ENCODE peak calls at places on chromosomes 5 and 9, in nine cellular contexts. D is A549, F is K562, W is sigmoid colon, R is tibial nerve, Y is SK-N-SH, E is transverse colon, I is HepG2, G is stomach. A is an unnamed sample.

GRCh38 chr9:109232449-109232848 is 65.4 kb upstream of the FRRS1L start:
- DNase-seq in D (no peak), F (no peak), W (no peak), R (no peak), Y (no peak), E (no peak), I (no peak), G (no peak), A (no peak)

GRCh38 chr5:151123897-151124751 is 33.5 kb downstream of the ANXA6 start:
- DNase-seq in D (peak; percentile 20), F (no peak), W (peak; percentile 82), R (no peak), Y (no peak), E (peak; percentile 70), I (no peak), G (peak; percentile 85), A (peak; percentile 55)

GRCh38 chr5:3428355-3428754 is 167.3 kb upstream of the IRX1 start:
- DNase-seq in D (no peak), F (no peak), W (no peak), R (no peak), Y (no peak), E (no peak), I (no peak), G (no peak), A (no peak)

GRCh38 chr5:65919773-65920172 is 6.6 kb upstream of the ERBIN start:
- DNase-seq in D (no peak), F (no peak), W (no peak), R (no peak), Y (no peak), E (no peak), I (no peak), G (no peak), A (no peak)

GRCh38 chr5:137651022-137651421 is 84.9 kb downstream of the KLHL3 start:
- DNase-seq in D (no peak), F (no peak), W (no peak), R (no peak), Y (no peak), E (no peak), I (no peak), G (no peak), A (no peak)

GRCh38 chr5:83368317-83368716 is 103.2 kb upstream of the VCAN start:
- DNase-seq in D (no peak), F (no peak), W (no peak), R (no peak), Y (no peak), E (no peak), I (no peak), G (no peak), A (no peak)

GRCh38 chr5:119368238-119368630 is 12.4 kb downstream of the TNFAIP8 start:
- DNase-seq in D (no peak), F (no peak), W (no peak), R (no peak), Y (no peak), E (no peak), I (no peak), G (no peak), A (no peak)

GRCh38 chr5:82162568-82162967 is 115.6 kb downstream of the RPS23 start:
- DNase-seq in D (no peak), F (no peak), W (no peak), R (no peak), Y (no peak), E (no peak), I (no peak), G (no peak), A (no peak)

GRCh38 chr5:175902013-175902412 is 30.6 kb downstream of the CPLX2 start:
- DNase-seq in D (no peak), F (no peak), W (no peak), R (no peak), Y (no peak), E (no peak), I (no peak), G (no peak), A (no peak)

GRCh38 chr9:137461663-137462395 is 2.7 kb upstream of the NSMF start:
- DNase-seq in D (peak; percentile 59), F (peak; percentile 92), W (peak; percentile 73), R (no peak), Y (no peak), E (peak; percentile 76), I (no peak), G (peak; percentile 66), A (peak; percentile 44)

GRCh38 chr5:14190194-14191164 is 47.3 kb downstream of the TRIO start:
- DNase-seq in D (peak; percentile 85), F (no peak), W (no peak), R (no peak), Y (no peak), E (no peak), I (no peak), G (no peak), A (no peak)

GRCh38 chr9:70609542-70610286 is 195.3 kb upstream of the KLF9 start:
- DNase-seq in D (no peak), F (no peak), W (peak; percentile 89), R (peak; percentile 33), Y (no peak), E (peak; percentile 21), I (no peak), G (no peak), A (peak; percentile 53)

GRCh38 chr5:167361841-167362240 is 929.6 kb upstream of the WWC1 start:
- DNase-seq in D (no peak), F (no peak), W (no peak), R (no peak), Y (no peak), E (no peak), I (no peak), G (no peak), A (no peak)

GRCh38 chr5:179120421-179120861 is 60.3 kb downstream of the ZNF354C start:
- DNase-seq in D (no peak), F (no peak), W (no peak), R (no peak), Y (no peak), E (no peak), I (no peak), G (peak; percentile 16), A (no peak)

GRCh38 chr5:169875091-169875727 is 105.1 kb downstream of the INSYN2B start:
- DNase-seq in D (no peak), F (no peak), W (no peak), R (no peak), Y (no peak), E (no peak), I (no peak), G (no peak), A (no peak)

DNA sequence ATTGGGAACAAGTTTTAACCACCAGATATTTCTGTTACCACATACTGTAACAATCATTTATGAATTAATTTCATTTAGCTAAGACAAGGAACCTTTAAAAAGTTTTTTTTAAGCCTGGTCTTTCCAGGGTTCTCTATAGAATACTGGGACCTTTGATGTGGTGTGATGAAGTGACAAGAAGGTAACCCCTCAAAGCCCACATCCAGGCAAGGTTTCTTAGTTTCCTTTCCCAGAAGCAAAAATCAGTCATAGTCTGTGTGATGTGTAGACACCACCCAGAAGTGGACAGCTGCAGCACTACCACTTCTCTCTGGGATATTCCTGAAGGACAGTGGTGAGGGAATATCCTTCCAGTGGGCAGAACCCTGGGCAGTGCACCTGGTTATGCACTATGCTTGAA is 115.7 kb downstream of the TTC39B start:
- DNase-seq in D (no peak), F (no peak), W (no peak), R (no peak), Y (no peak), E (no peak), I (no peak), G (no peak), A (no peak)
- H3K4me3 ChIP-seq in D (no peak overlapping the region), F (no peak overlapping the region), W (no peak overlapping the region), R (no peak overlapping the region), Y (no peak overlapping the region), E (no peak overlapping the region), I (no peak overlapping the region), G (no peak overlapping the region), A (no peak overlapping the region)

GRCh38 chr9:107740088-107740980 is 250.8 kb upstream of the KLF4 start:
- DNase-seq in D (no peak), F (no peak), W (no peak), R (no peak), Y (no peak), E (no peak), I (no peak), G (no peak), A (peak; percentile 80)

GRCh38 chr9:107737610-107737986 is 248.0 kb upstream of the KLF4 start:
- DNase-seq in D (no peak), F (no peak), W (no peak), R (no peak), Y (no peak), E (no peak), I (no peak), G (no peak), A (no peak)

GRCh38 chr9:107737987-107738743 is 248.6 kb upstream of the KLF4 start:
- DNase-seq in D (no peak), F (no peak), W (peak; percentile 87), R (peak; percentile 37), Y (no peak), E (no peak), I (no peak), G (no peak), A (peak; percentile 75)

GRCh38 chr9:107739601-107740082 is 250.1 kb upstream of the KLF4 start:
- DNase-seq in D (no peak), F (no peak), W (peak; percentile 74), R (no peak), Y (no peak), E (no peak), I (no peak), G (peak; percentile 71), A (peak; percentile 87)

DNA sequence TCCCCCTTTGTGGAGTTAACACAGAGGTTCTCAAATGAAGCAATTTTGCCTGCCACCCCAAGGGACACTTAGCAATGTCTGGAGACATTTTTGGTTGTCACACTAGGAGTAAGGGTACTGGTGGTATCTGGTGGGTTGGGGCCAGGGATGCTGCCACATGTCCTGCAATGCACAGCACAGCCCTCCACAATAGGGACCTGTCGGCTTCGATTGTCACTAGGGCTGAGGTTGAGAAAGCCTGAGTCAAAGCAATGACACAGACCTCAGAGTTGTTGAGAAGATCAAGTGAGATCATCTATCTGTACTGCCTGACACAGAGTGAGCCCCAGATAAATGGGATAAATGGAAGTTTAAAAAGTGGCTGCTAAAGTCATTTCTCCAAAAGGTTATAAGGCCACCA is 249.2 kb upstream of the KLF4 start:
- DNase-seq in D (no peak), F (no peak), W (no peak), R (no peak), Y (no peak), E (no peak), I (no peak), G (no peak), A (no peak)
- TF ChIP-seq EP300 in D (no peak), F (no peak), W (no peak), R (no peak), Y (no peak), E (no peak), I (no peak), G (no peak), A (no peak)

DNA sequence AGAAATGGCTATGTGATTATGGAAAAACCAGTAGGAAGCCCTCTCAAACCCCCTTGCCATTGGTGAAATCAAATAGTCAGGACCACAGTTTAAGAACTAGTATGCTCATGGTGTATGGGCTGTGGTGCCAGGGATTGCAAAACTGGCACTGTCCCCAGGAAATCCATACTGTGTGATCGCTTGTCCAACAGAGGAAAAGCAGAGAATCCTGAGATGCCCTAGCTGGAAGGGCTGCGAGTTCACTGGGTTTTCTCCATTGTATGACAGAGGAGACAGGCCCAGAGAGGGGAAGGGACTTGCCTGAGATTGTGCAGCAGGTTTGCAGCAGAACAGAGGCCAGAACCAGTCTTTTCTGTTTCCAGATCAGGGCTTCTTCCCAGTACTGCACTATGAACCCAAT is 12.5 kb downstream of the SEC61B start:
- DNase-seq in D (no peak), F (no peak), W (no peak), R (no peak), Y (no peak), E (no peak), I (no peak), G (no peak), A (no peak)
- H3K4me3 ChIP-seq in D (no peak overlapping the region), F (no peak overlapping the region), W (no peak overlapping the region), R (no peak overlapping the region), Y (no peak overlapping the region), E (no peak overlapping the region), I (no peak overlapping the region), G (no peak overlapping the region), A (no peak overlapping the region)

GRCh38 chr5:123120197-123120596 is 31.2 kb downstream of the PRDM6 start:
- DNase-seq in D (peak; percentile 53), F (peak; percentile 20), W (no peak), R (no peak), Y (peak; percentile 41), E (no peak), I (no peak), G (no peak), A (no peak)
- TF ChIP-seq EP300 in D (no peak), F (no peak), W (no peak), R (no peak), Y (no peak), E (no peak), I (no peak), G (no peak), A (no peak)